ENCODE peak calls at places on chromosomes 13 and 19, in six cellular contexts. B is SK-N-SH; T is colonic mucosa; F is astrocyte of the spinal cord; S is CD8-positive, alpha-beta T cell; L is tibial nerve. Q is an unnamed sample.

GRCh38 chr13:74200081-74200480 is 65.9 kb upstream of the KLF12 start:
- DNase-seq in B (no peak), T (no peak), F (peak; percentile 55), S (no peak), L (no peak), Q (no peak)

GRCh38 chr19:39277598-39277997 is 9.4 kb downstream of the IFNL2 start:
- DNase-seq in B (no peak), T (no peak), F (no peak), S (no peak), L (no peak), Q (no peak)

GRCh38 chr13:98285317-98285716 is 108.2 kb upstream of the RNF113B start:
- DNase-seq in B (peak; percentile 39), T (no peak), F (no peak), S (no peak), L (no peak), Q (no peak)

GRCh38 chr19:16340092-16340491 is 15.5 kb downstream of the KLF2 start:
- DNase-seq in B (no peak), T (no peak), F (peak; percentile 66), S (no peak), L (no peak), Q (no peak)

GRCh38 chr13:78593652-78594494 is 9.5 kb downstream of the POU4F1 start:
- DNase-seq in B (no peak), T (no peak), F (no peak), S (no peak), L (no peak), Q (no peak)

GRCh38 chr19:8333771-8334457 is 9.1 kb downstream of the KANK3 start:
- DNase-seq in B (peak; percentile 38), T (no peak), F (no peak), S (no peak), L (no peak), Q (peak; percentile 20)

GRCh38 chr19:44883962-44884361 is 7.1 kb upstream of the TOMM40 start:
- DNase-seq in B (no peak), T (no peak), F (no peak), S (no peak), L (no peak), Q (no peak)

GRCh38 chr19:2650515-2650914 is 52.0 kb downstream of the GNG7 start:
- DNase-seq in B (no peak), T (no peak), F (no peak), S (no peak), L (no peak), Q (no peak)

GRCh38 chr19:8373867-8374813 is 10.2 kb downstream of the ANGPTL4 start:
- DNase-seq in B (peak; percentile 20), T (no peak), F (peak; percentile 42), S (no peak), L (peak; percentile 80), Q (no peak)

GRCh38 chr13:113252516-113252915 is 43.1 kb downstream of the CUL4A start:
- DNase-seq in B (no peak), T (no peak), F (no peak), S (no peak), L (no peak), Q (no peak)

DNA sequence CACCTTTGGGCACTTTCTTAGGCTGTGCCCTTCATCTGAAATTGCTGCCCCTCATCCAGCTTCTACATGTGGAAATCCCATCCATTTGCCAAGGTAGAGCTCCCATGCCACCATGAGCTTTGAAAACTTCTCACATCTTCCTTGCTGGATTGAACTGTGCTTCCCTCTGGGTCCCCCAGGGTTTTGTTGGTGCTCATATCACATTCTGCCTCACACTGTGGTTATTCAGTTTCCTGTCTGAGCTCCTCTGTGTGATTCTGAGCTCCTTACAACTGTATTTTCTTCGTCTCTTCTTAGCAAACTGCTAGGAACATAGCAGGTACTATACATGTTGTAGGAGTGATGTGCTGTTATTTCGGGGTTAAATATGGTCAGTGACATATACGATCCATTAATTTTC is 74.9 kb upstream of the KL start:
- DNase-seq in B (no peak), T (no peak), F (no peak), S (no peak), L (no peak), Q (no peak)
- TF ChIP-seq CTCF in B (no peak), T (no peak), F (no peak), S (no peak), L (no peak), Q (no peak)

GRCh38 chr19:15280915-15281683 is 48.9 kb upstream of the EPHX3 start:
- DNase-seq in B (peak; percentile 70), T (peak; percentile 61), F (peak; percentile 86), S (no peak), L (peak; percentile 75), Q (no peak)
- TF ChIP-seq CTCF in B (peak; percentile 43), T (no peak), F (peak; percentile 43), S (no peak), L (peak; percentile 29), Q (no peak)

GRCh38 chr19:18439025-18439909 is 1.3 kb upstream of the ISYNA1 start:
- DNase-seq in B (no peak), T (no peak), F (no peak), S (no peak), L (no peak), Q (no peak)

GRCh38 chr19:18441804-18442788 is 4.2 kb upstream of the ISYNA1 start:
- DNase-seq in B (no peak), T (no peak), F (no peak), S (no peak), L (no peak), Q (peak; percentile 62)

GRCh38 chr19:18439910-18440237 is 1.9 kb upstream of the ISYNA1 start:
- DNase-seq in B (no peak), T (no peak), F (no peak), S (no peak), L (no peak), Q (no peak)

GRCh38 chr19:18440936-18441803 is 3.2 kb upstream of the ISYNA1 start:
- DNase-seq in B (no peak), T (no peak), F (no peak), S (no peak), L (no peak), Q (no peak)

DNA sequence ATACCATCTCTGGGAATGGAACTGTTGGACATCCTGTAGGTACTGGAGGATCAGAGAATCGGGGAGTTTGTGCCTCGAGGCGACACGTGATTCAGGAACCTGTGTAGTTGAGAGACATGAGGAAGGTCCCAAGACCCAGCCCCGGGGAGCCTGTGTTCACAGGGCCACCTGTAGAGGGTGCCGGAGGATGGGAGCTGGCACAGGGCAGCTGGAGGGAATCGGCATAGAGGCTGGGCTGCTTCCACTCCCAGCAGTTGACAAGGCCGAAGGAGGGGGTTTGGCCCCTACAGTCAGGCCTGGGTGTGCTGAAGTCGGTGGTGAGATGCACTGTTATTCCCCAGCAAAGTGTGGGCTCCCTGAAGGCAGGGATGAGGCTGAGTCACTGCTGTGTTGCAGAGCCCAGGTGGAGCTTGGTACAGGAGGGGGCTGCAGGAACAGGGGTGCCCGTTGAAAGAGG is 2.5 kb upstream of the ISYNA1 start:
- DNase-seq in B (peak; percentile 64), T (no peak), F (no peak), S (no peak), L (no peak), Q (peak; percentile 65)
- TF ChIP-seq CTCF in B (peak; percentile 30), T (peak; percentile 37), F (peak; percentile 37), S (peak; percentile 27), L (peak; percentile 9), Q (peak; percentile 53)

GRCh38 chr19:35513975-35514809 is 743 bp upstream of the DMKN start:
- DNase-seq in B (no peak), T (no peak), F (no peak), S (no peak), L (no peak), Q (no peak)
- TF ChIP-seq CTCF in B (no peak), T (no peak), F (no peak), S (no peak), L (no peak), Q (no peak)

DNA sequence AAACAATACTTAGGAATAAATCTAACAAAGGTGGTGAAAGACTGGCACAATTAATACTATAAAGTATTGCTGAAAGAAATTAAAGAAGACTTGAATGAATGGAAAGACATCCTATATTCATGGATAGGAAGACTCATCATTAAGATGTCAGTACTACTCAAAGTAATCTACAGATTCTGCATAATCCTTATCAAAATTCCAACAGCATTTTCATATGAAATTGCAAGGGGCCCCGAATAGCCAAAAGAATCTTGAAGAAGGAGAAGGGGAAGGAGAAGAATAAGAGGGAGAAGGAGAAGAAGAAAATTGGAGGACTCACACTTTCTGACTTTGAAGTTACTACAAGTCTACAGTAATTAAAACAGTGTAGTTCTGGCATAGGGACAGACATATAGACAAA is 25.6 kb upstream of the LRP3 start:
- DNase-seq in B (no peak), T (no peak), F (no peak), S (no peak), L (no peak), Q (no peak)
- TF ChIP-seq CTCF in B (no peak), T (no peak), F (no peak), S (no peak), L (no peak), Q (no peak)